ENCODE peak calls at places on chromosomes 7 and 10, in eight cellular contexts. Z is ascending aorta, W is lower lobe of right lung, L is NCI-H2081, I is heart right ventricle, Y is cardiac muscle cell, K is neural progenitor cell, U is iris pigment epithelial cell. M is an unnamed sample.

GRCh38 chr7:489876-490275 is 29.8 kb downstream of the PDGFA start:
- DNase-seq in Y (no peak), W (no peak), Z (no peak), U (no peak), K (peak), I (no peak), L (no peak), M (no peak)

GRCh38 chr10:60877066-60877776 is 66.8 kb downstream of the RHOBTB1 start:
- DNase-seq in I (no peak), L (no peak), K (no peak), Y (no peak), Z (no peak), U (no peak), W (no peak), M (no peak)

GRCh38 chr10:93254180-93254847 is 180.6 kb downstream of the CYP26A1 start:
- DNase-seq in W (no peak), Y (no peak), K (no peak), I (no peak), U (no peak), Z (no peak), L (no peak), M (no peak)

GRCh38 chr7:156655983-156656382 is 15.4 kb downstream of the RNF32 start:
- DNase-seq in W (no peak), I (no peak), L (no peak), K (no peak), Y (no peak), Z (no peak), U (no peak), M (no peak)

GRCh38 chr7:103059471-103059870 is 15.1 kb downstream of the FBXL13 start:
- DNase-seq in L (no peak), U (peak), Y (peak), Z (no peak), W (no peak), K (no peak), I (no peak), M (no peak)

GRCh38 chr7:95335093-95335492 is 10.8 kb upstream of the PON1 start:
- DNase-seq in Z (no peak), U (peak), I (no peak), Y (peak), L (no peak), K (no peak), W (no peak), M (no peak)

GRCh38 chr7:2175514-2175913 is 57.2 kb downstream of the MAD1L1 start:
- DNase-seq in U (peak), L (no peak), Y (peak), W (no peak), Z (peak), I (peak), K (no peak), M (no peak)

GRCh38 chr10:72503241-72503640 is 122.6 kb downstream of the MICU1 start:
- DNase-seq in Y (peak), U (peak), K (no peak), I (no peak), Z (no peak), W (no peak), L (no peak), M (no peak)

GRCh38 chr7:38975944-38976392 is 1.7 kb upstream of the POU6F2 start:
- DNase-seq in K (peak), W (peak), Z (no peak), I (no peak), L (no peak), U (peak), Y (no peak), M (peak)

GRCh38 chr7:98617051-98617959 is at the start of gene NPTX2:
- DNase-seq in Z (peak), Y (peak), U (peak), I (peak), W (no peak), L (peak), K (peak), M (peak)

GRCh38 chr10:4127518-4128315 is 342.7 kb upstream of the KLF6 start:
- DNase-seq in Z (no peak), K (no peak), W (no peak), U (peak), Y (no peak), I (no peak), L (no peak), M (no peak)

GRCh38 chr10:9311702-9312499 is 1257.4 kb downstream of the GATA3 start:
- DNase-seq in W (no peak), I (no peak), L (no peak), Y (no peak), K (no peak), Z (no peak), U (peak), M (no peak)